ENCODE peak calls at places on chromosomes 7 and 10, in seven cellular contexts. B is tibial artery, E is neural progenitor cell, X is mucosa of descending colon, N is keratinocyte, W is right atrium auricular region, C is PC-3. Y is an unnamed sample. For H3K4me1, the result is how much of the 10 kb centered on the place peaks cover.

GRCh38 chr10:79268717-79269116 is 78.6 kb upstream of the PPIF start:
- DNase-seq in B (no peak), E (no peak), X (no peak), N (no peak), W (no peak), C (no peak), Y (no peak)

GRCh38 chr10:115355162-115355760 is 262.1 kb downstream of the ATRNL1 start:
- DNase-seq in B (no peak), E (peak), X (peak), N (peak), W (no peak), C (peak), Y (peak)

GRCh38 chr7:46385662-46386309 is 464.7 kb upstream of the IGFBP3 start:
- DNase-seq in B (no peak), E (no peak), X (no peak), N (no peak), W (no peak), C (peak), Y (no peak)

GRCh38 chr7:74372511-74373111 is 81.1 kb upstream of the GTF2IRD1 start:
- DNase-seq in B (no peak), E (peak), X (peak), N (no peak), W (no peak), C (no peak), Y (no peak)

GRCh38 chr10:11020026-11020820 is 2.6 kb downstream of the CELF2 start:
- DNase-seq in B (no peak), E (no peak), X (no peak), N (no peak), W (no peak), C (no peak), Y (no peak)

GRCh38 chr7:159130199-159130775 is 14.4 kb downstream of the VIPR2 start:
- DNase-seq in B (peak), E (no peak), X (no peak), N (no peak), W (no peak), C (no peak), Y (no peak)

GRCh38 chr7:149624006-149624405 is 126.4 kb upstream of the ZNF746 start:
- DNase-seq in B (no peak), E (peak), X (peak), N (no peak), W (no peak), C (peak), Y (peak)

GRCh38 chr7:101754432-101755159 is 62.8 kb upstream of the CUX1 start:
- DNase-seq in B (no peak), E (no peak), X (no peak), N (no peak), W (no peak), C (peak), Y (no peak)

GRCh38 chr10:43237128-43237527 is 29.7 kb downstream of the RASGEF1A start:
- DNase-seq in B (peak), E (no peak), X (no peak), N (no peak), W (no peak), C (no peak), Y (peak)

GRCh38 chr7:120857558-120858298 is at the start of gene TSPAN12:
- DNase-seq in B (peak), E (peak), X (peak), N (no peak), W (peak), C (peak), Y (peak)

GRCh38 chr7:50303894-50304157 is 690 bp upstream of the IKZF1 start:
- DNase-seq in B (no peak), E (peak), X (no peak), N (no peak), W (no peak), C (no peak), Y (no peak)

GRCh38 chr10:130341325-130341724 is 205.1 kb downstream of the GLRX3 start:
- DNase-seq in B (no peak), E (peak), X (no peak), N (no peak), W (peak), C (no peak), Y (peak)

GRCh38 chr7:13282377-13282980 is 595.0 kb downstream of the ARL4A start:
- DNase-seq in B (no peak), E (peak), X (no peak), N (no peak), W (no peak), C (peak), Y (no peak)

GRCh38 chr10:77357611-77358010 is 280.0 kb downstream of the KCNMA1 start:
- DNase-seq in B (no peak), E (no peak), X (no peak), N (no peak), W (no peak), C (peak), Y (no peak)

GRCh38 chr10:132980426-132981172 is 38.2 kb upstream of the CFAP46 start:
- DNase-seq in B (no peak), E (no peak), X (no peak), N (no peak), W (no peak), C (no peak), Y (no peak)

GRCh38 chr10:111360260-111360925 is 283.6 kb downstream of the ADRA2A start:
- DNase-seq in B (no peak), E (peak), X (peak), N (no peak), W (no peak), C (peak), Y (peak)

GRCh38 chr10:119139464-119140067 is 25.9 kb downstream of the SFXN4 start:
- DNase-seq in B (peak), E (peak), X (peak), N (no peak), W (no peak), C (peak), Y (no peak)

GRCh38 chr10:13366891-13367290 is 18.8 kb upstream of the SEPHS1 start:
- DNase-seq in B (no peak), E (no peak), X (no peak), N (no peak), W (no peak), C (no peak), Y (no peak)

GRCh38 chr7:49174396-49174795 is 250.0 kb downstream of the CDC14C start:
- DNase-seq in B (no peak), E (no peak), X (no peak), N (no peak), W (no peak), C (peak), Y (no peak)

GRCh38 chr7:2641406-2642393 is 9.9 kb downstream of the TTYH3 start:
- DNase-seq in B (peak), E (peak), X (peak), N (no peak), W (peak), C (no peak), Y (peak)

GRCh38 chr10:100510533-100511308 is 8.9 kb downstream of the SEC31B start:
- DNase-seq in B (no peak), E (no peak), X (no peak), N (no peak), W (no peak), C (peak), Y (peak)

GRCh38 chr10:74738985-74739567 is 87.3 kb upstream of the KAT6B start:
- DNase-seq in B (no peak), E (no peak), X (peak), N (no peak), W (no peak), C (peak), Y (no peak)

GRCh38 chr7:157299613-157300405 is 37.0 kb upstream of the DNAJB6 start:
- DNase-seq in B (no peak), E (no peak), X (no peak), N (peak), W (no peak), C (peak), Y (no peak)

GRCh38 chr7:155422599-155423336 is 35.2 kb upstream of the EN2 start:
- DNase-seq in B (no peak), E (no peak), X (no peak), N (no peak), W (no peak), C (no peak), Y (no peak)

GRCh38 chr10:73655257-73655989 is 406 bp downstream of the SYNPO2L start:
- DNase-seq in B (peak), E (no peak), X (peak), N (no peak), W (no peak), C (peak), Y (no peak)
- H3K4me1 ChIP-seq in B (under half), E (under half), X (under half), N (under half), W (under half), C (under half), Y (under half)

GRCh38 chr7:28958235-28958945 is at the start of gene TRIL:
- DNase-seq in B (peak), E (peak), X (peak), N (no peak), W (peak), C (no peak), Y (peak)
- H3K4me1 ChIP-seq in B (under half), E (under half), X (under half), N (under half), W (under half), C (under half), Y (under half)

GRCh38 chr7:1262441-1262840 is 29.8 kb downstream of the UNCX start:
- DNase-seq in B (no peak), E (no peak), X (no peak), N (no peak), W (no peak), C (no peak), Y (no peak)
- H3K4me1 ChIP-seq in B (under half), E (under half), X (under half), N (under half), W (under half), C (under half), Y (under half)

GRCh38 chr7:22723642-22724041 is 3.4 kb upstream of the IL6 start:
- DNase-seq in B (no peak), E (no peak), X (no peak), N (no peak), W (no peak), C (no peak), Y (no peak)
- H3K4me1 ChIP-seq in B (under half), E (under half), X (under half), N (under half), W (under half), C (under half), Y (under half)

Y was measured in body of pancreas.